ENCODE peak calls at places on chromosomes 3 and 15, in four cellular contexts. M is esophagus muscularis mucosa, I is H1, Y is stomach. B is an unnamed sample.
A peak's percentile ranks its signal among the peaks of the same experiment; 100 is the strongest.

GRCh38 chr15:66692808-66693596 is 9.0 kb upstream of the SMAD6 start:
- DNase-seq in Y (no peak), I (no peak), M (no peak), B (no peak)

GRCh38 chr15:89554247-89554646 is 21.0 kb upstream of the TICRR start:
- DNase-seq in Y (no peak), I (no peak), M (no peak), B (no peak)

GRCh38 chr3:140499114-140499757 is 178.6 kb upstream of the TRIM42 start:
- DNase-seq in I (no peak), M (peak; percentile 50), Y (no peak), B (no peak)

GRCh38 chr3:149527531-149528343 is 53.2 kb downstream of the TM4SF4 start:
- DNase-seq in Y (no peak), I (no peak), M (no peak), B (no peak)

GRCh38 chr15:100291106-100291505 is 50.7 kb downstream of the ADAMTS17 start:
- DNase-seq in I (no peak), M (no peak), Y (no peak), B (no peak)

GRCh38 chr3:197736010-197736490 is 654 bp downstream of the RUBCN start:
- DNase-seq in Y (peak; percentile 35), M (peak; percentile 92), I (peak; percentile 50), B (peak; percentile 18)

GRCh38 chr15:74141591-74141990 is 11.2 kb downstream of the ISLR2 start:
- DNase-seq in M (no peak), I (no peak), Y (no peak), B (no peak)

GRCh38 chr3:67083277-67083676 is 85.2 kb downstream of the KBTBD8 start:
- DNase-seq in Y (no peak), M (no peak), I (no peak), B (peak; percentile 10)

GRCh38 chr15:53354905-53355304 is 404.6 kb downstream of the WDR72 start:
- DNase-seq in I (no peak), M (no peak), Y (no peak), B (no peak)

GRCh38 chr15:67101981-67102929 is 36.9 kb downstream of the SMAD3 start:
- DNase-seq in Y (no peak), M (no peak), I (no peak), B (no peak)

GRCh38 chr15:66359740-66360139 is 3.3 kb upstream of the TIPIN start:
- DNase-seq in I (no peak), M (no peak), Y (no peak), B (no peak)

GRCh38 chr3:184783309-184783708 is 28.7 kb upstream of the VPS8 start:
- DNase-seq in Y (no peak), I (no peak), M (no peak), B (no peak)

GRCh38 chr15:53625260-53625659 is 134.2 kb downstream of the WDR72 start:
- DNase-seq in I (no peak), Y (no peak), M (no peak), B (no peak)

GRCh38 chr3:155302891-155303290 is 9.4 kb upstream of the STRIT1 start:
- DNase-seq in Y (no peak), M (no peak), I (no peak), B (no peak)

GRCh38 chr3:42256135-42256819 is 9.7 kb downstream of the CCK start:
- DNase-seq in Y (no peak), I (no peak), M (no peak), B (no peak)

GRCh38 chr3:71542548-71543370 is 40.8 kb downstream of the FOXP1 start:
- DNase-seq in I (no peak), M (peak; percentile 96), Y (peak; percentile 36), B (peak; percentile 95)

GRCh38 chr3:63353383-63353782 is 75.3 kb downstream of the SYNPR start:
- DNase-seq in M (no peak), I (no peak), Y (no peak), B (no peak)

GRCh38 chr15:81294501-81294850 is 29.5 kb downstream of the STARD5 start:
- DNase-seq in I (no peak), Y (no peak), M (no peak), B (peak; percentile 23)

GRCh38 chr3:168049366-168049974 is 46.3 kb downstream of the GOLIM4 start:
- DNase-seq in I (no peak), M (no peak), Y (no peak), B (no peak)

GRCh38 chr3:51681453-51681852 is 10.4 kb downstream of the TEX264 start:
- DNase-seq in I (no peak), Y (peak; percentile 34), M (no peak), B (peak; percentile 56)

GRCh38 chr15:75666823-75667501 is 19.2 kb downstream of the SNX33 start:
- DNase-seq in Y (peak; percentile 65), M (no peak), I (no peak), B (no peak)

GRCh38 chr3:176514297-176514696 is 683.0 kb downstream of the TBL1XR1 start:
- DNase-seq in M (no peak), I (peak; percentile 80), Y (no peak), B (peak; percentile 18)

GRCh38 chr3:14678015-14678503 is 3.1 kb downstream of the C3orf20 start:
- DNase-seq in Y (no peak), I (no peak), M (no peak), B (no peak)

GRCh38 chr3:67898916-67899315 is 244.5 kb upstream of the SUCLG2 start:
- DNase-seq in Y (no peak), M (no peak), I (no peak), B (no peak)

DNA sequence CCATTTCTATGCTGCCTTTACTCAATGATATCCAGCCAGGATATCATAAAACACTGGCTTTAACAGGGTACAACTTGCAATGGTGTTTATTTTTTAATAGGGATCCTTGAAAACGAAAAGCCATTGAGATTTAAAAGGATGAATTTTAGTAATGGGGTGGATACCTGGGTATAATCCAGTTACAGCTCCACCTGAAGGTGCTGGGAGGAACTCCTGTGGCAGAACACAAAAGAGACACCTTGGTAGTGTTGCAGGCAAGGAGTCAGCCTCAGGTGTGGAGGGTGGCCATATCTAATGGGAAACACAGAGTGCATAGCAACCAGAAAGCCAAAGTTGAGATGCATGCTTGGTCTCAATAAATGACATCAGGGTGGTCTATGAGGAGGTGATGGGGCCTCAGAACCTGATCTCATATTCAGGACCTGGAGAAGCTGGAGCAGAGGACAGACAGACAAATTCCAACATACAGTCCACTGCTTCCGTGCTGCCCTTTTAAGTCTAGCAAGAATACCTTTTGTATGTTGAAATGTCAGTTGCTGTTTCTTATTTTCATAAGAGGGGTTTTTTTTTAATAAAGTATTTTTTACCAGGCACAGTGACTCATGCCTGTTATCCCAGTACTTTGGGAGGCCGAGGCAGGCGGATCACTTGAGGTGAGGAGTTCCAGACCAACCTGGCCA is 12.0 kb upstream of the PAQR9 start:
- DNase-seq in Y (no peak), M (no peak), I (no peak), B (no peak)
- TF ChIP-seq CTCF in Y (no peak), M (no peak), I (peak; percentile 44), B (no peak)

GRCh38 chr3:20038679-20039078 is 1.6 kb upstream of the KAT2B start:
- DNase-seq in Y (no peak), M (no peak), I (no peak), B (no peak)

GRCh38 chr3:20040476-20041196 is 390 bp downstream of the KAT2B start:
- DNase-seq in Y (peak; percentile 75), M (peak; percentile 94), I (peak; percentile 71), B (peak; percentile 45)

GRCh38 chr3:20039082-20039764 is 1.0 kb upstream of the KAT2B start:
- DNase-seq in M (no peak), I (no peak), Y (no peak), B (no peak)

GRCh38 chr3:20041197-20041780 is 1.0 kb downstream of the KAT2B start:
- DNase-seq in M (no peak), I (peak; percentile 74), Y (peak; percentile 87), B (peak; percentile 87)

DNA sequence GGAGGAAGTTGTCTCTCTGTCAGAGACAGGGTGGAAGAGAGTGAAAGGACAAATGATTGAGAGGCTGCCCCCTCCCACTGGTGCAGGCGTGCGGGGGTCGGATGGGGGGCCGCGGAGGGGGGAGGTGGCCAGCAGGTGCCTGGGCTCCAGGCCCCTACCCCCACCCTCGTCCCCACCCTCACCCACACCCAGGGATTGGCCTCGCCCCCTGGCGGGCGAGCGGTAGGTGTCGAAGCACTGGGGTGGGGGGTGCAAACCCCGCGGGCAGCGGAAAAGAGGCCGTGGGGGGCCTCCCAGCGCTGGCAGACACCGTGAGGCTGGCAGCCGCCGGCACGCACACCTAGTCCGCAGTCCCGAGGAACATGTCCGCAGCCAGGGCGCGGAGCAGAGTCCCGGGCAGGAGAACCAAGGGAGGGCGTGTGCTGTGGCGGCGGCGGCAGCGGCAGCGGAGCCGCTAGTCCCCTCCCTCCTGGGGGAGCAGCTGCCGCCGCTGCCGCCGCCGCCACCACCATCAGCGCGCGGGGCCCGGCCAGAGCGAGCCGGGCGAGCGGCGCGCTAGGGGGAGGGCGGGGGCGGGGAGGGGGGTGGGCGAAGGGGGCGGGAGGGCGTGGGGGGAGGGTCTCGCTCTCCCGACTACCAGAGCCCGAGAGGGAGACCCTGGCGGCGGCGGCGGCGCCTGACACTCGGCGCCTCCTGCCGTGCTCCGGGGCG is at the start of gene KAT2B:
- DNase-seq in I (peak; percentile 67), Y (peak; percentile 73), M (peak; percentile 93), B (peak; percentile 82)
- H3K27ac ChIP-seq in I (no peak within 1 kb of the TSS), Y (peak within 1 kb of the TSS; percentile 97), M (peak within 1 kb of the TSS; percentile 97), B (peak within 1 kb of the TSS; percentile 91)

GRCh38 chr3:159172473-159172872 is 370.6 kb downstream of the MFSD1 start:
- DNase-seq in M (no peak), I (no peak), Y (no peak), B (no peak)

GRCh38 chr3:159170436-159171003 is 368.7 kb downstream of the MFSD1 start:
- DNase-seq in Y (no peak), M (no peak), I (no peak), B (no peak)

GRCh38 chr3:159171333-159171732 is 369.5 kb downstream of the MFSD1 start:
- DNase-seq in Y (no peak), M (no peak), I (no peak), B (no peak)

GRCh38 chr3:159168788-159169187 is 366.9 kb downstream of the MFSD1 start:
- DNase-seq in M (no peak), I (no peak), Y (no peak), B (no peak)

DNA sequence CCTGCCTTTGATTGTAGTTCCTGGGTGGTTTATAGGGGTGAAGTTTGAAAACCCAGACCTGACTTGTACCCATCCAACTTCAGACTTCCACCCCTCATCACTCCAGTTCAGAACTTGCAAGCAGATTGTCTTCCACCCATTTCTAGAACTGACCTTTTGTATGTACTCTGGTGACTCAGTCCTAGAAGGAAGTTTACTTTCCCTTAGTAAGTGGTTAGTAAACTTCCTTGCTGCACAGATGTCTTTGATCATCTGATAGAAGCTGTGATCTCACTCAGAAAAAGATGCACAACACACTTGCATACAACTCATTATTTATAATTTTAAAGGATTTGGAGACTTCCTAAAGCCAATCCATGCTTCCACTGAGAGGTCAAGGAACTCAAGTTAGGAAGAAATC is 368.0 kb downstream of the MFSD1 start:
- DNase-seq in Y (no peak), I (no peak), M (no peak), B (no peak)
- TF ChIP-seq POLR2AphosphoS5 in Y (no peak), I (no peak), M (no peak), B (no peak)

DNA sequence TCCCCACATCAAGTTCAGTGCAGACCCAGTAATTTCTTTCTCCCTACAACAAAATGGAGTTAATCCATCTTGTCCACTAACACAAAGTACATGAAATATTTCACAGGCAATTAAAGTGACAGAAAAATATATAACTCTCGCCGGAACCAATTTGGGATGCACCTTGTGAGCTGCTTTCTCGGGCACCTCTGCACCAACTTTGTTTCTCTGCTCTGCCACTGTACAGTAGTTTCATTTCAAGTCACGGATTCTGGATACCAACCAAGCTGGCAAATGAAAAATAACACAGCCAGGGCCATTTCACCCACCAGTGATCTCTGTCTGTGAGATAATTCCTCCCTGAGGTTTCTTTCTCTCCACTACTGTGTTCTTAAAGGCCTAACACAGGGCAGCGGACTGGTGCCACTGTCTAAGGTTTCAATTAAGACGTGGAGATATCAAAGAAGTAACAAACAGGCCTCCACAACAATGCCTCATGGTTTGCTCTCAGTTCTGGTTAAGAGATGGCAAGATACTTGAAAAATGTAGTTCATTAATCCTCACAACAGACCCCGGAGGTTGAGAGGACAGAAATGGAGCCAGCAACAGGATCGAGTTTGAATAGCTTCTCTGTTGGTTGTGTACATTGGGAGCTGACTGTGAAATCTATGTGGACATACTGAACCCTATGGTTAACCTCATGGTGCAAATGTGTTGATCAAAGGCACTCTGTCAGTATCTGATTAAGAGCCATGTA is 470.3 kb downstream of the EPHA3 start:
- DNase-seq in I (no peak), Y (no peak), M (no peak), B (no peak)
- TF ChIP-seq CTCF in I (no peak), Y (no peak), M (no peak), B (no peak)

B was measured in HL-60.